ENCODE peak calls at places on chromosomes 11 and 22, in four cellular contexts. Z, X, W and A are unnamed samples.

GRCh38 chr11:3073029-3073435 is 15.8 kb upstream of the CARS1 start:
- DNase-seq in X (no peak), Z (no peak), W (no peak), A (no peak)

GRCh38 chr22:26986884-26987283 is 329.5 kb downstream of the MIAT start:
- DNase-seq in X (no peak), Z (no peak), W (no peak), A (no peak)

GRCh38 chr22:21646608-21647590 is 4.8 kb downstream of the SDF2L1 start:
- DNase-seq in Z (peak; percentile 71), X (peak; percentile 88), W (peak; percentile 52), A (peak; percentile 79)

GRCh38 chr11:102111787-102112653 is 1.8 kb downstream of the YAP1 start:
- DNase-seq in W (no peak), X (no peak), Z (peak; percentile 97), A (no peak)

GRCh38 chr11:37322333-37323194 is 724.5 kb upstream of the RAG2 start:
- DNase-seq in W (no peak), X (no peak), Z (no peak), A (no peak)

GRCh38 chr11:6411594-6412031 is 7.3 kb downstream of the APBB1 start:
- DNase-seq in Z (no peak), X (no peak), W (no peak), A (no peak)

GRCh38 chr11:73121692-73122091 is 20.4 kb downstream of the FCHSD2 start:
- DNase-seq in Z (no peak), X (no peak), W (no peak), A (no peak)

GRCh38 chr22:37020192-37020479 is 594 bp downstream of the MPST start:
- DNase-seq in X (peak; percentile 25), W (no peak), Z (no peak), A (peak; percentile 56)

GRCh38 chr11:61841636-61842332 is 13.7 kb downstream of the FADS2 start:
- DNase-seq in W (no peak), Z (no peak), X (peak; percentile 75), A (no peak)

GRCh38 chr11:78646564-78647185 is 72.0 kb upstream of the NARS2 start:
- DNase-seq in Z (peak; percentile 59), W (no peak), X (peak; percentile 65), A (peak; percentile 55)

GRCh38 chr11:13160302-13160701 is 117.3 kb upstream of the BMAL1 start:
- DNase-seq in W (no peak), Z (no peak), X (no peak), A (no peak)

GRCh38 chr11:109043318-109043717 is 378.4 kb downstream of the DDX10 start:
- DNase-seq in Z (no peak), W (no peak), X (no peak), A (no peak)

GRCh38 chr11:71235719-71236118 is 16.7 kb downstream of the SHANK2 start:
- DNase-seq in W (no peak), Z (no peak), X (no peak), A (no peak)

GRCh38 chr11:67195971-67196418 is 70.3 kb upstream of the GRK2 start:
- DNase-seq in W (no peak), X (no peak), Z (peak; percentile 5), A (peak; percentile 14)

GRCh38 chr22:16603448-16603768 is 10.8 kb upstream of the CCT8L2 start:
- DNase-seq in W (no peak), X (peak; percentile 14), Z (no peak), A (no peak)

GRCh38 chr11:102006835-102007566 is 40.2 kb upstream of the CFAP300 start:
- DNase-seq in Z (peak; percentile 71), X (no peak), W (no peak), A (no peak)

GRCh38 chr11:72001834-72002591 is 3.3 kb downstream of the IL18BP start:
- DNase-seq in Z (no peak), X (no peak), W (no peak), A (no peak)

GRCh38 chr11:64131657-64132387 is 34.1 kb downstream of the MACROD1 start:
- DNase-seq in Z (peak; percentile 24), W (no peak), X (no peak), A (no peak)

GRCh38 chr11:12963051-12963450 is 46.1 kb upstream of the RASSF10 start:
- DNase-seq in X (no peak), W (no peak), Z (no peak), A (no peak)

GRCh38 chr11:112485280-112485679 is 224.6 kb upstream of the PLET1 start:
- DNase-seq in Z (no peak), W (no peak), X (no peak), A (no peak)

GRCh38 chr22:42856179-42856864 is 751 bp downstream of the ARFGAP3 start:
- DNase-seq in Z (peak; percentile 25), X (no peak), W (no peak), A (no peak)

GRCh38 chr11:59062602-59063529 is 23.2 kb upstream of the GLYATL1B start:
- DNase-seq in W (no peak), X (no peak), Z (no peak), A (no peak)

GRCh38 chr22:32413715-32414114 is 1.7 kb upstream of the RTCB start:
- DNase-seq in X (no peak), W (no peak), Z (peak; percentile 24), A (peak; percentile 46)

GRCh38 chr22:29144786-29145160 is 60.9 kb upstream of the EMID1 start:
- DNase-seq in W (no peak), X (no peak), Z (no peak), A (no peak)

GRCh38 chr22:30347255-30347892 is 9.3 kb downstream of the SF3A1 start:
- DNase-seq in X (no peak), W (no peak), Z (no peak), A (no peak)

GRCh38 chr11:36492724-36493304 is 17.3 kb downstream of the TRAF6 start:
- DNase-seq in Z (peak; percentile 35), W (no peak), X (peak; percentile 56), A (peak; percentile 50)

GRCh38 chr11:102268083-102268984 is 49.0 kb upstream of the BIRC3 start:
- DNase-seq in W (peak; percentile 17), X (peak; percentile 98), Z (peak; percentile 79), A (peak; percentile 97)

GRCh38 chr22:40058265-40058664 is 63.5 kb downstream of the FAM83F start:
- DNase-seq in W (no peak), Z (no peak), X (no peak), A (peak; percentile 33)
- TF ChIP-seq TARDBP in W (no peak), Z (no peak), X (no peak), A (no peak)

GRCh38 chr11:10930224-10930960 is 72.5 kb upstream of the ZBED5 start:
- DNase-seq in Z (no peak), X (no peak), W (no peak), A (no peak)
- TF ChIP-seq TARDBP in Z (no peak), X (no peak), W (no peak), A (no peak)

GRCh38 chr11:46554205-46555162 is 39.3 kb downstream of the AMBRA1 start:
- DNase-seq in Z (peak; percentile 99), X (no peak), W (no peak), A (no peak)

GRCh38 chr11:46559815-46560214 is 34.0 kb downstream of the AMBRA1 start:
- DNase-seq in Z (no peak), X (no peak), W (no peak), A (no peak)

GRCh38 chr11:46555269-46556054 is 38.4 kb downstream of the AMBRA1 start:
- DNase-seq in Z (no peak), W (peak; percentile 30), X (no peak), A (no peak)

GRCh38 chr11:46560300-46561025 is 33.4 kb downstream of the AMBRA1 start:
- DNase-seq in X (no peak), Z (no peak), W (peak; percentile 33), A (no peak)

DNA sequence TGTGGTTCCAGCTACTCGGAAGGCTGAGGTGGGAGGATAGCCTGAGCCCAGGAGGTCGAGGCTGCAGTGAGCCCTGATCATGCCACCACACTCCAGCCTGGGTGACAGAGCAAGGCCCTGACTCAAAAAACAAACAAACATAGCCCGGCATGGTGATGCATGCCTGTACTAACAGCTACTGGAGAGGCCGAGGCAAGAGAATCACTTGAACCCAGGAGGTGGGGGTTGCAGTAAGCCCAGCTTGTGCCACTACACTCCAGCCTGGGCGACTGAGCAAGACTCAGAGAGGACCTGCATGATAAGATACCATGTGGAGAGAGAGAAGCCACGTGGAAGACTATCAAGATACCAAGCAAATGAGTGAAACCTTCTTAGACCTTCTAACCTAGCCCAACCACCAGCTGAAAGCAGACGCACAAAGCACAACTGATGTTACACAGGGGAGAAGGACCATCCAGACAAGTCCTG is 36.1 kb downstream of the AMBRA1 start:
- DNase-seq in X (no peak), Z (peak; percentile 73), W (no peak), A (no peak)
- TF ChIP-seq TARDBP in X (no peak), Z (no peak), W (no peak), A (no peak)

GRCh38 chr11:75162954-75163353 is 12.0 kb downstream of the SLCO2B1 start:
- DNase-seq in X (no peak), Z (no peak), W (no peak), A (no peak)

GRCh38 chr11:75160328-75160757 is 9.4 kb downstream of the SLCO2B1 start:
- DNase-seq in Z (no peak), W (no peak), X (no peak), A (no peak)

GRCh38 chr11:75159081-75159953 is 8.4 kb downstream of the SLCO2B1 start:
- DNase-seq in W (no peak), X (no peak), Z (peak; percentile 85), A (no peak)

GRCh38 chr11:75160880-75161279 is 10.0 kb downstream of the SLCO2B1 start:
- DNase-seq in X (no peak), W (no peak), Z (no peak), A (no peak)

GRCh38 chr11:75161506-75161905 is 10.6 kb downstream of the SLCO2B1 start:
- DNase-seq in Z (no peak), W (no peak), X (no peak), A (no peak)
- TF ChIP-seq TARDBP in Z (no peak), W (no peak), X (no peak), A (no peak)